ENCODE peak calls at places on chromosomes 3 and 15, in four cellular contexts. L is SJSA1, D is psoas muscle, J is heart right ventricle. W is an unnamed sample.

GRCh38 chr3:19901918-19902317 is 32.1 kb downstream of the EFHB start:
- DNase-seq in J (no peak), D (no peak), L (no peak), W (no peak)

GRCh38 chr15:41559489-41560177 is 621 bp downstream of the TYRO3 start:
- DNase-seq in D (peak; percentile 57), J (no peak), L (no peak), W (peak; percentile 70)

GRCh38 chr15:51837784-51838183 is 8.3 kb downstream of the TMOD3 start:
- DNase-seq in D (no peak), L (no peak), J (no peak), W (no peak)

GRCh38 chr3:47611577-47611976 is 32.9 kb upstream of the CSPG5 start:
- DNase-seq in J (no peak), L (no peak), D (no peak), W (no peak)

GRCh38 chr3:54358969-54359648 is 236.8 kb downstream of the CACNA2D3 start:
- DNase-seq in J (peak; percentile 48), L (no peak), D (peak; percentile 84), W (no peak)

GRCh38 chr15:87578776-87579175 is 677.8 kb downstream of the NTRK3 start:
- DNase-seq in L (no peak), D (no peak), J (no peak), W (no peak)

GRCh38 chr3:39254806-39255449 is 24.9 kb downstream of the CX3CR1 start:
- DNase-seq in D (no peak), L (no peak), J (no peak), W (no peak)

GRCh38 chr15:100114526-100114925 is 227.2 kb downstream of the ADAMTS17 start:
- DNase-seq in D (no peak), J (peak; percentile 74), L (peak; percentile 86), W (no peak)

GRCh38 chr3:52434080-52434479 is 10.8 kb downstream of the SEMA3G start:
- DNase-seq in D (no peak), J (no peak), L (no peak), W (no peak)

GRCh38 chr3:136604961-136605360 is 147.2 kb downstream of the STAG1 start:
- DNase-seq in L (no peak), J (no peak), D (no peak), W (no peak)

GRCh38 chr15:67379530-67379929 is 124.9 kb downstream of the IQCH start:
- DNase-seq in D (no peak), J (no peak), L (no peak), W (no peak)

GRCh38 chr3:28951773-28952556 is 328.9 kb upstream of the RBMS3 start:
- DNase-seq in L (no peak), D (no peak), J (no peak), W (no peak)

GRCh38 chr3:152322756-152323155 is 54.0 kb downstream of the MBNL1 start:
- DNase-seq in J (no peak), D (no peak), L (no peak), W (no peak)

GRCh38 chr3:49500408-49501257 is 30.6 kb downstream of the DAG1 start:
- DNase-seq in L (peak; percentile 77), D (peak; percentile 82), J (peak; percentile 63), W (peak; percentile 37)

GRCh38 chr15:29674661-29675533 is 147.4 kb downstream of the TJP1 start:
- DNase-seq in L (peak; percentile 74), D (no peak), J (peak; percentile 39), W (peak; percentile 84)

GRCh38 chr15:23567921-23568320 is 2.4 kb downstream of the MKRN3 start:
- DNase-seq in J (no peak), D (no peak), L (no peak), W (no peak)

GRCh38 chr15:44706946-44707636 is 4.0 kb downstream of the PATL2 start:
- DNase-seq in L (no peak), D (no peak), J (no peak), W (no peak)

GRCh38 chr15:82852906-82853635 is 43.6 kb downstream of the WHAMM start:
- DNase-seq in L (no peak), D (no peak), J (no peak), W (peak; percentile 27)

GRCh38 chr3:126113238-126113555 is 29.3 kb upstream of the SLC41A3 start:
- DNase-seq in D (peak; percentile 39), J (no peak), L (peak; percentile 28), W (no peak)

GRCh38 chr15:96234109-96234892 is 96.2 kb upstream of the NR2F2 start:
- DNase-seq in L (no peak), J (no peak), D (no peak), W (no peak)

GRCh38 chr3:67361770-67362169 is 292.6 kb downstream of the SUCLG2 start:
- DNase-seq in D (no peak), J (no peak), L (no peak), W (no peak)

GRCh38 chr3:177357352-177358084 is 160.2 kb upstream of the TBL1XR1 start:
- DNase-seq in L (peak; percentile 64), J (peak; percentile 54), D (no peak), W (peak; percentile 47)

GRCh38 chr15:70907784-70908471 is 15.3 kb downstream of the LRRC49 start:
- DNase-seq in D (no peak), J (no peak), L (no peak), W (no peak)

GRCh38 chr3:126340596-126340942 is 16.6 kb downstream of the KLF15 start:
- DNase-seq in D (peak; percentile 49), L (no peak), J (no peak), W (peak; percentile 47)

GRCh38 chr3:3288288-3288687 is 108.8 kb upstream of the CRBN start:
- DNase-seq in J (no peak), L (no peak), D (no peak), W (no peak)

GRCh38 chr3:79361748-79362378 is 405.9 kb downstream of the ROBO1 start:
- DNase-seq in J (peak; percentile 6), D (no peak), L (no peak), W (no peak)

GRCh38 chr3:180250172-180250571 is 213.4 kb upstream of the PEX5L start:
- DNase-seq in J (no peak), D (no peak), L (no peak), W (no peak)

GRCh38 chr15:92643849-92644815 is 11.4 kb downstream of the FAM174B start:
- DNase-seq in L (no peak), D (no peak), J (no peak), W (no peak)

GRCh38 chr3:119781330-119782198 is at the start of gene NR1I2:
- DNase-seq in L (no peak), D (no peak), J (no peak), W (no peak)

GRCh38 chr3:52216585-52217408 is 8.6 kb downstream of the TLR9 start:
- DNase-seq in J (peak; percentile 84), D (peak; percentile 90), L (no peak), W (peak; percentile 94)

GRCh38 chr15:95644476-95644875 is 686.0 kb upstream of the NR2F2 start:
- DNase-seq in L (no peak), D (no peak), J (peak; percentile 45), W (no peak)

GRCh38 chr3:100575704-100576103 is 33.7 kb upstream of the ADGRG7 start:
- DNase-seq in J (no peak), L (no peak), D (no peak), W (no peak)

DNA sequence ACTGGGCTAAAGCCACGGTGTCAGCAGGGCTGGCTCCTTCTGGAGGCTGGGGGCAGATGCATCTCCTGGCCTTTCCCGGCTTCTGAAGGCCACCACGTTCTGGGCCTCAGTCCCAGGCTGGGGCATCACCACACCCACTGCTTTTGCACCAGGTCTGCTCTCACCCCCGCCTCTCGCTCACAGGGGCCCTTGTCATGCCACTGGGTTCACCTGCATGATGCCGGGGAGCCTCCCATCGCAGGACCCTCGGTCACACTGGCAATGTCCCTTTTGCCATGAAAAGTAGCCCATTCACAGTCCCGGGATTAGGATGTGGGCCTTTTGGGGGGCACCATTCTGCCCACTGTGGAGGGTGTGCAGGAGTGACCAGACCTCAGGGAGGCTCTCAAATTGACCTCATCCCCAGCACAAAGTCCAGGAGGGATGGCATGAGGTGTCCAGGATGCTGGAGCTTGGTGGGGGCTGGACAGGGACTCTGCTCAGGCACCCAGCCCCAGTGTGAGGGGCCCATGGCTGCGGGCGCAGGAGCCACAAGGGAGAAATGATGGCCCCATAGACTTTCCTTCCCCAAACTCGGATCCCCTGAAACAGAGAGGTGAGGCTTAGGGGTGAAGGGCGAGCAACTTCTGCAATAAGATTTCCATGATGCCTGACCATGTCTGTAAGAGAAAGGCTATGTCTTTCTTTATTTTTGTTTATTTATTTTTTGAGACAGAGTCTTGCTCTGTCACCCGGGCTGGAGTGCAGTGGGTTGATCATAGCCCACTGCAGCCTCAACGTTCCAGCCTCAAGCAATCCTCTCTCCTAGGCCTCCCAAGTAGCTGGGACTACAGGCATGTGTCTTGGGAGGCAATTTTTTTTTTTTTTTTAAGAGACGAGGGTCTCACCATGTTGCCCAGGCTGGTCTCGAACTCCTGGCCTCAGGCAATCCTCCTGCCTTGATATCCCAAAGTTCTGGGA is 189.1 kb downstream of the GOLGA6L6 start:
- DNase-seq in J (no peak), D (peak; percentile 58), L (no peak), W (no peak)
- H3K9me3 ChIP-seq in J (no peaks in the 10 kb centered on the region), D (no peaks in the 10 kb centered on the region), L (no peaks in the 10 kb centered on the region), W (no peaks in the 10 kb centered on the region)

GRCh38 chr15:60003243-60004018 is 680 bp upstream of the FOXB1 start:
- DNase-seq in J (no peak), L (no peak), D (no peak), W (no peak)
- H3K4me3 ChIP-seq in J (peak overlapping the region; percentile 32), L (no peak overlapping the region), D (peak overlapping the region; percentile 66), W (no peak overlapping the region)

DNA sequence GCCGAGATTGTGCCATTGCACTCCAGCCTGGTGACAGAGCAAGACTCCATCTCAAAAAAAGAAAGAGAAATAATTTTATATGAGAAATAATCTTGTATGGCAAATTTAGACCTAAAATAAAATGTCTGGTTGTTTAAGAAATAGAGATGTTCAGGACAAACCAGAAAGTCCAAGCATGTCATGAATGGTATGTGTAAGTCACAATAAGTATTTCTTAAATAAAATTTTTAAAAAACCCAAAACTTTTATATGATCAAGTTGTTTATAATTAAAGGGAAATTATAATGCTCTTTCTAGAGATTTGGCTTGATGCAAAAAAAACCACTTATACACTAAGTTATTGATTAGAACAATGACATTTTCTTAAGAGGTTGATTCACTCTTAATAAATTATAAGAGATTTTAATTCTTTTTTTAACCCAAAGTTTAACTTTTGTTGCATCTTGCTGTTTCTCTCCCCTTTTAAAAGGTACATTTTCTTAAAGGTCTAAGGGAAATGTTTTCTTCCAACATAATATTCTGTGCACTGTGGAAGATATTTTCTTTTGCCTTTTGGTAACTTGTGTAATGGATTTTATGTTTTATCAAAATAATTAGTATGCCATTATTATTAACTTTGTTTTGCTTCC is 105.7 kb downstream of the RTP4 start:
- DNase-seq in J (no peak), D (no peak), L (no peak), W (no peak)
- H3K9me3 ChIP-seq in J (peaks cover 35% of the 10 kb centered on the region), D (peaks cover 19% of the 10 kb centered on the region), L (no peaks in the 10 kb centered on the region), W (no peaks in the 10 kb centered on the region)

GRCh38 chr15:90400005-90400758 is 12.1 kb downstream of the IQGAP1 start:
- DNase-seq in L (no peak), D (no peak), J (no peak), W (no peak)

GRCh38 chr15:90400759-90401314 is 12.8 kb downstream of the IQGAP1 start:
- DNase-seq in D (peak; percentile 75), L (peak; percentile 84), J (peak; percentile 85), W (no peak)

GRCh38 chr15:90401499-90401898 is 13.5 kb downstream of the IQGAP1 start:
- DNase-seq in J (no peak), D (no peak), L (no peak), W (no peak)

GRCh38 chr15:90402806-90403205 is 14.8 kb downstream of the IQGAP1 start:
- DNase-seq in D (no peak), J (no peak), L (no peak), W (no peak)

DNA sequence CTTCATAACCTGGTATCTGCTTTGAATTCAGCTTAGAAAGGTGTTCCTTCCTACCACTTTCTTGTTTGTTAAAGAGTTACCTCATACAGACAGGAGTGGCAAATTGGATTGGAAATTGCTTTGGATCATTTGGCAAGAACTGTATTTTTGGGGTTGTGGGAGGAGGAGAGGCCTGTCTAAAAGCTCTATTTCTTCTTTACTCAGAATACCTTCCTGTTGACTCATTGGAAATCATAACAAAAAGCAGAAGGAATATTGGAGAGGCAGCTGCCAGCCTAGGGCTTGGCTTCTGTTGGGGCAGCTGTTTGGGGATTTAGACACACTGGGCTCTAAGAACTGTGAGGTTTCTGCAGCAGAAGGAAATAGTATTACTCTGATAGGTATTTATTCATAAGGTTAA is 14.2 kb downstream of the IQGAP1 start:
- DNase-seq in L (peak; percentile 61), J (no peak), D (peak; percentile 70), W (no peak)
- H3K4me3 ChIP-seq in L (no peak overlapping the region), J (no peak overlapping the region), D (peak overlapping the region; percentile 38), W (no peak overlapping the region)

W was measured in pancreas.